ENCODE peak calls at places on chromosomes 7 and 10, in eight cellular contexts. A, T, L, Z, P, X, E and O are unnamed samples.

GRCh38 chr7:155383756-155384491 is 74.0 kb upstream of the EN2 start:
- DNase-seq in A (no peak), X (no peak), T (no peak), Z (no peak), L (no peak), P (no peak), E (peak; percentile 18), O (no peak)

GRCh38 chr10:81820418-81820817 is 54.6 kb upstream of the NRG3 start:
- DNase-seq in A (no peak), E (no peak), T (no peak), X (peak; percentile 9), Z (no peak), L (peak; percentile 7), P (no peak), O (no peak)

GRCh38 chr7:137928626-137929025 is 73.3 kb downstream of the CREB3L2 start:
- DNase-seq in A (no peak), L (no peak), E (no peak), T (no peak), P (no peak), X (no peak), Z (no peak), O (no peak)

GRCh38 chr7:112420236-112420945 is 29.9 kb upstream of the IFRD1 start:
- DNase-seq in P (no peak), Z (no peak), A (no peak), T (no peak), L (no peak), E (peak; percentile 74), X (no peak), O (no peak)

GRCh38 chr10:86366033-86366901 is at the start of gene GRID1:
- DNase-seq in X (peak; percentile 98), P (peak; percentile 69), A (peak; percentile 12), L (no peak), E (no peak), Z (peak; percentile 58), T (no peak), O (no peak)

GRCh38 chr10:60760711-60761210 is 17.5 kb upstream of the CDK1 start:
- DNase-seq in Z (no peak), X (no peak), E (no peak), L (no peak), P (no peak), A (no peak), T (no peak), O (no peak)

GRCh38 chr10:50216894-50217293 is 34.4 kb downstream of the ASAH2 start:
- DNase-seq in E (peak; percentile 46), L (no peak), T (no peak), P (no peak), A (no peak), X (no peak), Z (no peak), O (no peak)

GRCh38 chr10:95266674-95267095 is 24.1 kb downstream of the PDLIM1 start:
- DNase-seq in Z (no peak), A (no peak), X (peak; percentile 35), P (no peak), L (peak; percentile 93), T (no peak), E (peak; percentile 76), O (no peak)

GRCh38 chr7:134707663-134708383 is 61.2 kb downstream of the BPGM start:
- DNase-seq in A (no peak), E (no peak), L (no peak), T (no peak), Z (no peak), X (no peak), P (no peak), O (no peak)

GRCh38 chr7:42127232-42127622 is 109.8 kb downstream of the GLI3 start:
- DNase-seq in P (no peak), A (no peak), T (no peak), E (no peak), X (no peak), Z (no peak), L (no peak), O (no peak)

GRCh38 chr10:113069595-113069994 is 119.5 kb downstream of the TCF7L2 start:
- DNase-seq in X (no peak), T (no peak), E (no peak), A (no peak), P (no peak), L (no peak), Z (no peak), O (no peak)

GRCh38 chr7:159013181-159013690 is 131.4 kb downstream of the VIPR2 start:
- DNase-seq in T (no peak), X (no peak), Z (no peak), L (no peak), A (peak; percentile 11), E (no peak), P (no peak), O (peak; percentile 62)

GRCh38 chr7:50502947-50503346 is 52.8 kb upstream of the FIGNL1 start:
- DNase-seq in L (no peak), X (no peak), A (no peak), T (no peak), P (peak; percentile 74), Z (no peak), E (no peak), O (peak; percentile 34)

GRCh38 chr10:18325410-18325809 is 185.2 kb downstream of the CACNB2 start:
- DNase-seq in T (no peak), L (no peak), Z (no peak), A (no peak), X (no peak), P (no peak), E (no peak), O (no peak)

GRCh38 chr10:69168493-69168892 is 11.5 kb upstream of the SUPV3L1 start:
- DNase-seq in Z (no peak), E (no peak), L (no peak), X (no peak), T (no peak), A (no peak), P (no peak), O (no peak)
- TF ChIP-seq EP300 in Z (no peak), E (no peak), L (no peak), X (no peak), T (no peak), A (no peak), P (no peak), O (no peak)

GRCh38 chr7:27992755-27993478 is 187.7 kb downstream of the JAZF1 start:
- DNase-seq in E (no peak), X (no peak), L (no peak), A (no peak), T (no peak), Z (no peak), P (no peak), O (peak; percentile 49)
- TF ChIP-seq EP300 in E (no peak), X (no peak), L (no peak), A (no peak), T (no peak), Z (no peak), P (no peak), O (no peak)

GRCh38 chr7:44375926-44376342 is 50.5 kb upstream of the CAMK2B start:
- DNase-seq in T (no peak), A (no peak), X (no peak), L (no peak), Z (no peak), P (no peak), E (no peak), O (no peak)

GRCh38 chr7:44374007-44374763 is 48.8 kb upstream of the CAMK2B start:
- DNase-seq in T (no peak), E (no peak), A (no peak), Z (no peak), X (no peak), P (no peak), L (no peak), O (no peak)

GRCh38 chr7:44375236-44375699 is 49.9 kb upstream of the CAMK2B start:
- DNase-seq in L (peak; percentile 20), E (peak; percentile 49), A (no peak), T (no peak), P (peak; percentile 60), X (peak; percentile 55), Z (no peak), O (no peak)

GRCh38 chr7:44372560-44373417 is 47.4 kb upstream of the CAMK2B start:
- DNase-seq in A (no peak), X (no peak), Z (no peak), T (no peak), P (no peak), L (peak; percentile 38), E (no peak), O (no peak)

DNA sequence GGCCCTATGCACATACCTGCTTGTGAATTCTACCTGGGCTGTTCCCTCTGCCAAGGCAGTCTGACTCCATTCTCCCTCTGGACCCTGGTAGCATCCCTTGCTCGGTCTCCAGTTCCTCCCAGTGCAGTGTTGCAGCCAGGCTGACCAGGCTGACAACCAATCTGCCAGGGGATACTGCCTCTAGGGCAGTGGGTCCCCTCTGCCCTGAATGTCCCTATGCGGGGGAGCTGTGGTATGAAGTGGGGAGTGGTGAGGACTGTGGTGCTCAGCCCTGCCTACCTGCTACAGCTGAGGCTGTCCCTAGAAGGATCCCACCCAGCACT is 48.0 kb upstream of the CAMK2B start:
- DNase-seq in Z (no peak), A (no peak), X (no peak), P (no peak), T (no peak), L (no peak), E (no peak), O (no peak)
- TF ChIP-seq EP300 in Z (no peak), A (no peak), X (no peak), P (no peak), T (no peak), L (no peak), E (no peak), O (no peak)

GRCh38 chr10:14673189-14673947 is 101.3 kb downstream of the FAM107B start:
- DNase-seq in T (no peak), A (no peak), P (no peak), Z (no peak), X (peak; percentile 42), L (no peak), E (no peak), O (no peak)

GRCh38 chr10:14671383-14671782 is 103.3 kb downstream of the FAM107B start:
- DNase-seq in L (peak; percentile 73), A (no peak), T (no peak), E (no peak), X (no peak), P (no peak), Z (no peak), O (no peak)

GRCh38 chr10:14667748-14668147 is 106.9 kb downstream of the FAM107B start:
- DNase-seq in L (no peak), P (no peak), T (no peak), X (no peak), E (no peak), A (no peak), Z (no peak), O (no peak)

GRCh38 chr10:14669576-14669975 is 105.1 kb downstream of the FAM107B start:
- DNase-seq in P (no peak), A (no peak), Z (no peak), E (no peak), T (no peak), L (peak; percentile 24), X (no peak), O (no peak)

DNA sequence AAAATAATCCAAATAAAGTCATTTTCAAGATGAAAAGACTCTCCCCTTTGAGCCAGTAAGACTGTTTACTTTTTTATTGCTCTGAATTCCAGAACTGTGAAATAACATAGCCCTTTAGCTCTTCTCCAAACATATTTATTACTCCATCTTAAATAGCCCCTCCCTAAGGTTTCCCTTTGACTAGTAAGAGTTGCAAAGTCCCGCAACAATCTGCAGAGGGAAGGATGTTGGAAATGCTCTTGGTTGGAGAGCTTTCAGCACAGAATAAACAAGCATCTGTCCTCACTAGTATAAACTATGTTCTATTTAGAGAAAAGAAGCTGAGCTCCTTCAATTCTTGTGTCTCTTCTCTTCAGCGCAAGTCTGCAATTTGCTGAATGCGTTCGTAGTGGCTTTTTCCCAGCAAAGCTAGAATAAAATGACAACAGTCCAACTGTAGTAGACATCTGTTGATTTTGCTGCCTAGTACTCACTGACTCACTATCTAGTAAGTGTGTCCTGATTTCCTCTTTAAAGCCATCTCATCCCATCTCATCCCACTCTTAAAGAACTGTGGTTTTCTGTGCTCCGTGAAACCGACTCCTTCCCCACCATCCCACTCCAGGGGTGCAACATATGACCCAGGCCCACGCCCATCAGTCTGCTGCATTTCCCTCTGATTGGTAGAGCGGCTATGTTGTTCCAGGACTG is 104.0 kb downstream of the FAM107B start:
- DNase-seq in L (peak; percentile 80), A (no peak), Z (no peak), P (peak; percentile 72), X (no peak), E (no peak), T (no peak), O (no peak)
- TF ChIP-seq EP300 in L (peak; percentile 82), A (no peak), Z (no peak), P (no peak), X (no peak), E (no peak), T (no peak), O (no peak)